ENCODE peak calls at places on chromosome 14, in five cellular contexts. One of them, this sample, is unnamed.

GRCh38 chr14:67680121-67680602 is 5.7 kb upstream of the VTI1B start:
- ATAC-seq in CD8-positive, alpha-beta T cell: no peak
- ATAC-seq in lower lobe of right lung: peak
- ATAC-seq in PC-3: peak
- ATAC-seq in pancreas: no peak
- ATAC-seq in this sample: peak

GRCh38 chr14:102078840-102079699 is 7.8 kb downstream of the HSP90AA1 start:
- ATAC-seq in CD8-positive, alpha-beta T cell: no peak
- ATAC-seq in lower lobe of right lung: no peak
- ATAC-seq in PC-3: peak
- ATAC-seq in pancreas: no peak
- ATAC-seq in this sample: peak

GRCh38 chr14:23512156-23512555 is 39.4 kb downstream of the ZFHX2 start:
- ATAC-seq in CD8-positive, alpha-beta T cell: peak
- ATAC-seq in lower lobe of right lung: no peak
- ATAC-seq in PC-3: no peak
- ATAC-seq in pancreas: no peak
- ATAC-seq in this sample: peak

GRCh38 chr14:60655898-60656754 is 6.8 kb upstream of the SIX1 start:
- ATAC-seq in CD8-positive, alpha-beta T cell: no peak
- ATAC-seq in lower lobe of right lung: peak
- ATAC-seq in PC-3: no peak
- ATAC-seq in pancreas: peak
- ATAC-seq in this sample: no peak

GRCh38 chr14:31068235-31068634 is 42.1 kb upstream of the STRN3 start:
- ATAC-seq in CD8-positive, alpha-beta T cell: no peak
- ATAC-seq in lower lobe of right lung: peak
- ATAC-seq in PC-3: no peak
- ATAC-seq in pancreas: peak
- ATAC-seq in this sample: no peak

GRCh38 chr14:96423446-96424103 is 31.6 kb downstream of the AK7 start:
- ATAC-seq in CD8-positive, alpha-beta T cell: no peak
- ATAC-seq in lower lobe of right lung: peak
- ATAC-seq in PC-3: no peak
- ATAC-seq in pancreas: peak
- ATAC-seq in this sample: no peak

GRCh38 chr14:31560759-31561154 is 447 bp upstream of the NUBPL start:
- ATAC-seq in CD8-positive, alpha-beta T cell: no peak
- ATAC-seq in lower lobe of right lung: no peak
- ATAC-seq in PC-3: no peak
- ATAC-seq in pancreas: peak
- ATAC-seq in this sample: peak

GRCh38 chr14:69107407-69108003 is 45.4 kb downstream of the DCAF5 start:
- ATAC-seq in CD8-positive, alpha-beta T cell: peak
- ATAC-seq in lower lobe of right lung: peak
- ATAC-seq in PC-3: peak
- ATAC-seq in pancreas: peak
- ATAC-seq in this sample: peak

GRCh38 chr14:20723458-20723857 is 22.2 kb upstream of the EDDM3A start:
- ATAC-seq in CD8-positive, alpha-beta T cell: no peak
- ATAC-seq in lower lobe of right lung: peak
- ATAC-seq in PC-3: no peak
- ATAC-seq in pancreas: peak
- ATAC-seq in this sample: no peak

GRCh38 chr14:55433880-55434804 is 6.3 kb downstream of the TBPL2 start:
- ATAC-seq in CD8-positive, alpha-beta T cell: no peak
- ATAC-seq in lower lobe of right lung: no peak
- ATAC-seq in PC-3: peak
- ATAC-seq in pancreas: no peak
- ATAC-seq in this sample: no peak

GRCh38 chr14:86714575-86714974 is 1184.6 kb downstream of the FLRT2 start:
- ATAC-seq in CD8-positive, alpha-beta T cell: no peak
- ATAC-seq in lower lobe of right lung: no peak
- ATAC-seq in PC-3: no peak
- ATAC-seq in pancreas: no peak
- ATAC-seq in this sample: no peak

GRCh38 chr14:64931123-64931522 is 11.4 kb downstream of the GPX2 start:
- ATAC-seq in CD8-positive, alpha-beta T cell: no peak
- ATAC-seq in lower lobe of right lung: no peak
- ATAC-seq in PC-3: no peak
- ATAC-seq in pancreas: no peak
- ATAC-seq in this sample: no peak

GRCh38 chr14:52926994-52927393 is 23.9 kb downstream of the FERMT2 start:
- ATAC-seq in CD8-positive, alpha-beta T cell: no peak
- ATAC-seq in lower lobe of right lung: no peak
- ATAC-seq in PC-3: peak
- ATAC-seq in pancreas: peak
- ATAC-seq in this sample: peak

GRCh38 chr14:89198544-89199329 is 218.3 kb downstream of the FOXN3 start:
- ATAC-seq in CD8-positive, alpha-beta T cell: no peak
- ATAC-seq in lower lobe of right lung: peak
- ATAC-seq in PC-3: no peak
- ATAC-seq in pancreas: peak
- ATAC-seq in this sample: no peak

GRCh38 chr14:100147181-100147631 is 12.2 kb downstream of the DEGS2 start:
- ATAC-seq in CD8-positive, alpha-beta T cell: peak
- ATAC-seq in lower lobe of right lung: peak
- ATAC-seq in PC-3: no peak
- ATAC-seq in pancreas: no peak
- ATAC-seq in this sample: no peak

GRCh38 chr14:69895109-69895508 is 15.9 kb downstream of the SMOC1 start:
- ATAC-seq in CD8-positive, alpha-beta T cell: no peak
- ATAC-seq in lower lobe of right lung: no peak
- ATAC-seq in PC-3: no peak
- ATAC-seq in pancreas: no peak
- ATAC-seq in this sample: no peak

GRCh38 chr14:66918527-66918926 is 270.7 kb upstream of the GARIN2 start:
- ATAC-seq in CD8-positive, alpha-beta T cell: no peak
- ATAC-seq in lower lobe of right lung: no peak
- ATAC-seq in PC-3: no peak
- ATAC-seq in pancreas: no peak
- ATAC-seq in this sample: no peak

GRCh38 chr14:89422181-89422951 is 5.3 kb upstream of the FOXN3 start:
- ATAC-seq in CD8-positive, alpha-beta T cell: no peak
- ATAC-seq in lower lobe of right lung: peak
- ATAC-seq in PC-3: no peak
- ATAC-seq in pancreas: peak
- ATAC-seq in this sample: no peak

GRCh38 chr14:49918709-49919108 is 25.8 kb downstream of the ARF6 start:
- ATAC-seq in CD8-positive, alpha-beta T cell: no peak
- ATAC-seq in lower lobe of right lung: no peak
- ATAC-seq in PC-3: no peak
- ATAC-seq in pancreas: no peak
- ATAC-seq in this sample: no peak

GRCh38 chr14:93879362-93879983 is 47.7 kb upstream of the FAM181A start:
- ATAC-seq in CD8-positive, alpha-beta T cell: no peak
- ATAC-seq in lower lobe of right lung: peak
- ATAC-seq in PC-3: no peak
- ATAC-seq in pancreas: peak
- ATAC-seq in this sample: no peak

GRCh38 chr14:86712727-86713126 is 1182.8 kb downstream of the FLRT2 start:
- ATAC-seq in CD8-positive, alpha-beta T cell: no peak
- ATAC-seq in lower lobe of right lung: no peak
- ATAC-seq in PC-3: no peak
- ATAC-seq in pancreas: no peak
- ATAC-seq in this sample: no peak

GRCh38 chr14:32166029-32166428 is 35.8 kb upstream of the RNU6-7 start:
- ATAC-seq in CD8-positive, alpha-beta T cell: no peak
- ATAC-seq in lower lobe of right lung: no peak
- ATAC-seq in PC-3: no peak
- ATAC-seq in pancreas: no peak
- ATAC-seq in this sample: no peak

GRCh38 chr14:104923596-104924420 is 871 bp upstream of the PLD4 start:
- ATAC-seq in CD8-positive, alpha-beta T cell: no peak
- ATAC-seq in lower lobe of right lung: no peak
- ATAC-seq in PC-3: no peak
- ATAC-seq in pancreas: no peak
- ATAC-seq in this sample: no peak

GRCh38 chr14:83255015-83255726 is 1721.5 kb upstream of the SEL1L start:
- ATAC-seq in CD8-positive, alpha-beta T cell: no peak
- ATAC-seq in lower lobe of right lung: no peak
- ATAC-seq in PC-3: no peak
- ATAC-seq in pancreas: no peak
- ATAC-seq in this sample: no peak

GRCh38 chr14:99333841-99334240 is 61.8 kb upstream of the BCL11B start:
- ATAC-seq in CD8-positive, alpha-beta T cell: no peak
- ATAC-seq in lower lobe of right lung: no peak
- ATAC-seq in PC-3: no peak
- ATAC-seq in pancreas: peak
- ATAC-seq in this sample: no peak

GRCh38 chr14:32136027-32136825 is 59.1 kb downstream of the ARHGAP5 start:
- ATAC-seq in CD8-positive, alpha-beta T cell: no peak
- ATAC-seq in lower lobe of right lung: no peak
- ATAC-seq in PC-3: no peak
- ATAC-seq in pancreas: no peak
- ATAC-seq in this sample: no peak

GRCh38 chr14:24246765-24247212 is 4.4 kb upstream of the TINF2 start:
- ATAC-seq in CD8-positive, alpha-beta T cell: no peak
- ATAC-seq in lower lobe of right lung: no peak
- ATAC-seq in PC-3: no peak
- ATAC-seq in pancreas: no peak
- ATAC-seq in this sample: no peak

GRCh38 chr14:71384007-71384605 is 476.8 kb downstream of the PCNX1 start:
- ATAC-seq in CD8-positive, alpha-beta T cell: no peak
- ATAC-seq in lower lobe of right lung: no peak
- ATAC-seq in PC-3: no peak
- ATAC-seq in pancreas: peak
- ATAC-seq in this sample: no peak

GRCh38 chr14:76884853-76885276 is 58.7 kb downstream of the LRRC74A start:
- ATAC-seq in CD8-positive, alpha-beta T cell: no peak
- ATAC-seq in lower lobe of right lung: peak
- ATAC-seq in PC-3: no peak
- ATAC-seq in pancreas: no peak
- ATAC-seq in this sample: no peak